ENCODE peak calls at places on chromosome 5, in eight cellular contexts. V is heart left ventricle; U is fibroblast of pulmonary artery; K is HCT116; O is CD8-positive, alpha-beta T cell; J is GM23248; S is uterus; T is GM12878. P is an unnamed sample.

GRCh38 chr5:95644351-95645042 is 2.1 kb upstream of the RFESD start:
- DNase-seq in J (peak), V (peak), T (peak), S (peak), O (no peak), K (peak), U (peak), P (peak)

GRCh38 chr5:180982008-180982741 is 6.5 kb upstream of the BTNL3 start:
- DNase-seq in U (no peak), V (no peak), J (no peak), K (no peak), S (no peak), T (no peak), O (no peak), P (no peak)

GRCh38 chr5:39424751-39425524 is at the start of gene DAB2:
- DNase-seq in T (no peak), K (peak), S (peak), U (peak), J (peak), O (peak), V (peak), P (no peak)

GRCh38 chr5:57335092-57335491 is 147.5 kb downstream of the ACTBL2 start:
- DNase-seq in K (no peak), U (peak), O (no peak), T (no peak), S (no peak), J (peak), V (no peak), P (no peak)

GRCh38 chr5:86971034-86971511 is 296.6 kb upstream of the RASA1 start:
- DNase-seq in V (no peak), J (peak), T (no peak), U (peak), S (no peak), O (no peak), K (peak), P (no peak)

GRCh38 chr5:850511-851006 is at the start of gene ZDHHC11:
- DNase-seq in V (no peak), U (no peak), S (peak), O (no peak), J (no peak), K (no peak), T (no peak), P (no peak)

GRCh38 chr5:141713616-141714309 is 31.7 kb upstream of the ARAP3 start:
- DNase-seq in U (no peak), V (no peak), S (no peak), K (no peak), T (no peak), J (peak), O (no peak), P (no peak)

GRCh38 chr5:142866563-142867275 is 96.5 kb downstream of the ARHGAP26 start:
- DNase-seq in U (peak), S (peak), J (peak), T (peak), V (no peak), O (peak), K (peak), P (peak)

GRCh38 chr5:104179057-104179456 is 616.5 kb upstream of the NUDT12 start:
- DNase-seq in O (no peak), V (peak), K (peak), J (peak), U (peak), T (peak), S (no peak), P (peak)

GRCh38 chr5:168874713-168875380 is 295.7 kb upstream of the PANK3 start:
- DNase-seq in J (peak), K (peak), T (no peak), V (no peak), O (no peak), S (no peak), U (peak), P (peak)

GRCh38 chr5:62395210-62395950 is 8.3 kb downstream of the DIMT1 start:
- DNase-seq in T (no peak), U (peak), S (no peak), O (no peak), J (peak), V (no peak), K (no peak), P (no peak)

GRCh38 chr5:143279698-143280097 is 123.8 kb downstream of the NR3C1 start:
- DNase-seq in T (no peak), J (no peak), U (no peak), S (no peak), V (no peak), O (no peak), K (no peak), P (no peak)

GRCh38 chr5:137192293-137192743 is 306.8 kb downstream of the SPOCK1 start:
- DNase-seq in V (no peak), K (no peak), J (peak), T (no peak), O (no peak), U (peak), S (no peak), P (no peak)

GRCh38 chr5:65329266-65329665 is 152.5 kb downstream of the ADAMTS6 start:
- DNase-seq in K (no peak), U (peak), S (no peak), V (no peak), O (no peak), J (peak), T (no peak), P (no peak)

GRCh38 chr5:166493627-166494026 is 1797.8 kb upstream of the WWC1 start:
- DNase-seq in U (peak), T (no peak), K (no peak), J (no peak), S (no peak), V (no peak), O (no peak), P (no peak)

GRCh38 chr5:177432905-177433657 is 6.6 kb downstream of the GRK6 start:
- DNase-seq in J (no peak), U (no peak), K (no peak), O (no peak), S (no peak), V (no peak), T (no peak), P (no peak)

GRCh38 chr5:18745591-18745987 is 1111.3 kb downstream of the TAF11L14 start:
- DNase-seq in O (no peak), K (no peak), J (no peak), V (peak), T (no peak), U (no peak), S (no peak), P (no peak)

GRCh38 chr5:89047591-89047990 is 164.6 kb upstream of the MEF2C start:
- DNase-seq in K (no peak), S (no peak), U (no peak), T (no peak), O (no peak), V (no peak), J (peak), P (no peak)

GRCh38 chr5:15929616-15930303 is 249.8 kb downstream of the MARCHF11 start:
- DNase-seq in T (no peak), K (no peak), J (peak), S (no peak), U (peak), O (no peak), V (no peak), P (no peak)

GRCh38 chr5:168992687-168993086 is 308.3 kb downstream of the SLIT3 start:
- DNase-seq in S (no peak), U (no peak), T (no peak), O (no peak), V (no peak), J (no peak), K (peak), P (no peak)

GRCh38 chr5:102858221-102858620 is 103.1 kb downstream of the PAM start:
- DNase-seq in J (peak), K (no peak), T (no peak), O (no peak), U (no peak), V (no peak), S (no peak), P (no peak)

GRCh38 chr5:151020304-151021031 is at the start of gene GPX3:
- DNase-seq in J (peak), T (no peak), U (peak), S (peak), K (no peak), V (peak), O (peak), P (no peak)

GRCh38 chr5:8458038-8458383 is 589.1 kb downstream of the MTRR start:
- DNase-seq in S (no peak), T (no peak), O (no peak), U (peak), J (peak), V (no peak), K (no peak), P (no peak)

GRCh38 chr5:43352131-43352530 is 38.9 kb upstream of the HMGCS1 start:
- DNase-seq in U (no peak), T (no peak), V (no peak), O (no peak), S (no peak), J (no peak), K (no peak), P (no peak)

GRCh38 chr5:111069839-111070238 is 1.7 kb upstream of the TSLP start:
- DNase-seq in J (peak), O (no peak), T (no peak), V (no peak), K (no peak), U (peak), S (no peak), P (no peak)
- H3K4me3 ChIP-seq in J (peak), O (no peak), T (no peak), V (no peak), K (no peak), U (no peak), S (no peak), P (no peak)

GRCh38 chr5:85906460-85906859 is 711.3 kb upstream of the COX7C start:
- DNase-seq in J (no peak), O (no peak), K (no peak), U (no peak), T (no peak), V (no peak), S (no peak), P (no peak)
- H3K4me3 ChIP-seq in J (no peak), O (no peak), K (no peak), U (no peak), T (no peak), V (no peak), S (no peak), P (no peak)

GRCh38 chr5:116359575-116359974 is 215.0 kb downstream of the SEMA6A start:
- DNase-seq in K (no peak), V (no peak), O (no peak), U (no peak), J (no peak), T (no peak), S (no peak), P (no peak)

GRCh38 chr5:116358015-116358523 is 216.6 kb downstream of the SEMA6A start:
- DNase-seq in T (no peak), V (no peak), S (no peak), J (no peak), K (no peak), U (no peak), O (no peak), P (no peak)

GRCh38 chr5:116360008-116360853 is 214.4 kb downstream of the SEMA6A start:
- DNase-seq in K (no peak), S (peak), J (no peak), O (no peak), V (peak), T (no peak), U (no peak), P (no peak)

GRCh38 chr5:116361171-116361967 is 213.3 kb downstream of the SEMA6A start:
- DNase-seq in J (peak), O (no peak), K (no peak), S (peak), T (no peak), V (peak), U (peak), P (no peak)

DNA sequence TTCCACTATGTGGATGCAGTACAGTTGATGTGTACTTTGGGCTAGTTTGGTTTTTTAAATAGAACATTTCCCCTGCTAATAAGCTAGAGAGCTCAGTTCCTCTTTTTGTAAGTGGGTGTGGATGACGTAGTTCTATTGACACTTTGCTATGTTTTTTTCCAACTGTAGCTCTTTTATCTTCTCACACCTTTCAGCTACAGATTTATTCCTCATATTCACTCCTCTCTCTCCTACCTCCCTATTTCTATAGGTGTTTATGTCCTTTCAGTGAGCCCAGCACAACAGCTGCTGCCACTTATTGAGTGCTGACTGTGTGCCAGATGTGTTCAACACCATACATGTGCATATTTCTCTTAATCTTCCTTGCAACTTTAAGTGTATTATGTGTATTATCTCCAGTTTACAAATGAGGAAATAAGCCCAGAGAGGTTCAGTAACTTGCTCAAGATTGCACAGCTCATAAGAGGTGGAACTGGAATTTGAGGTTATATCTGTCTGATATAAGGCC is 215.7 kb downstream of the SEMA6A start:
- DNase-seq in T (peak), J (no peak), U (no peak), S (no peak), V (no peak), K (no peak), O (no peak), P (no peak)
- H3K4me3 ChIP-seq in T (no peak), J (no peak), U (no peak), S (no peak), V (no peak), K (no peak), O (no peak), P (no peak)

GRCh38 chr5:133050500-133050899 is 1.3 kb upstream of the HSPA4 start:
- DNase-seq in S (no peak), K (no peak), V (no peak), O (no peak), U (no peak), J (no peak), T (no peak), P (no peak)
- H3K4me3 ChIP-seq in S (no peak), K (peak), V (peak), O (peak), U (peak), J (peak), T (peak), P (peak)

GRCh38 chr5:148535190-148535589 is 119.1 kb downstream of the HTR4 start:
- DNase-seq in J (no peak), T (no peak), U (no peak), O (no peak), S (no peak), K (no peak), V (no peak), P (no peak)

GRCh38 chr5:148532962-148533670 is 121.2 kb downstream of the HTR4 start:
- DNase-seq in J (no peak), O (no peak), V (no peak), T (no peak), K (no peak), S (no peak), U (no peak), P (no peak)
- H3K4me3 ChIP-seq in J (no peak), O (no peak), V (no peak), T (no peak), K (no peak), S (no peak), U (no peak), P (no peak)

GRCh38 chr5:97141539-97141938 is 872 bp downstream of the LIX1 start:
- DNase-seq in O (no peak), T (no peak), K (no peak), S (no peak), V (no peak), U (no peak), J (no peak), P (no peak)
- H3K4me3 ChIP-seq in O (no peak), T (no peak), K (no peak), S (no peak), V (no peak), U (no peak), J (no peak), P (no peak)

GRCh38 chr5:130032807-130033206 is 128.5 kb downstream of the CHSY3 start:
- DNase-seq in V (no peak), O (no peak), J (no peak), S (no peak), U (no peak), K (no peak), T (no peak), P (no peak)
- H3K4me3 ChIP-seq in V (no peak), O (no peak), J (no peak), S (no peak), U (no peak), K (no peak), T (no peak), P (no peak)

DNA sequence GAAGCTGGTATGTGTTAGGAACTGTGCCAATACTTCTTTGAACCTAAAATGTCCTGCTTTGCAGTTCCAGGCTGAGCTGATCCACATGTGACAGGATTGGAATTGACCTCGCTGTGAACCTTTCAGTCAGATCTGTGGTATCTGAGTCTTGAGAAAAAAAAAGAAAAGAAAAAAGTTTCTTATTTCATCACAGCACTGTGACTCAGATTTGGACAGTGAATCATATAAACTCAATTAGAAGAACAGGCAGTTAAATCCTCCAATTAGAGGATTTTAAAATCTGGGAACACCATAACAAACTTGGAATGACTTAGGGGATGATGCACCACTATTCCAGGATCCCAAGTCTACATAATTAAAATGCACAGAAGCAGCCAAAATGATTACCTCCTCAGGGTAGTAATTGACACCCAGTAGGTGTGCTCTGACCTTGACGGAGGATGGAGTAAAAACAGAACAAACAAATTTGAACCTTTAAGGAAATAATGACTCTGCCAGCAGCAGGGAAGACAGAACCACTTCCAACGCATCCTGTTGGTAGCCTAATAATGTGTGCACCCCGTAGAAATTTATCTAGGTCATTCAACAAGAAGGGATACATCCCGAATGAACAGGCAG is 57.8 kb upstream of the RAI14 start:
- DNase-seq in U (peak), S (peak), V (no peak), T (no peak), O (no peak), J (peak), K (peak), P (no peak)
- H3K4me3 ChIP-seq in U (no peak), S (no peak), V (no peak), T (no peak), O (no peak), J (no peak), K (no peak), P (no peak)

GRCh38 chr5:73444499-73445432 is 3.8 kb downstream of the FOXD1 start:
- DNase-seq in K (no peak), T (no peak), O (no peak), S (no peak), J (peak), V (no peak), U (no peak), P (no peak)
- H3K4me3 ChIP-seq in K (no peak), T (no peak), O (no peak), S (no peak), J (peak), V (no peak), U (no peak), P (no peak)

GRCh38 chr5:1881731-1882336 is 891 bp downstream of the IRX4 start:
- DNase-seq in K (no peak), S (no peak), J (no peak), U (no peak), V (no peak), T (no peak), O (no peak), P (no peak)

GRCh38 chr5:1883120-1883924 is 597 bp upstream of the IRX4 start:
- DNase-seq in V (no peak), T (no peak), U (no peak), S (no peak), O (no peak), K (no peak), J (peak), P (no peak)

GRCh38 chr5:1881273-1881586 is 1.5 kb downstream of the IRX4 start:
- DNase-seq in J (no peak), O (no peak), V (no peak), K (peak), T (no peak), S (no peak), U (peak), P (no peak)

GRCh38 chr5:1883925-1884637 is 1.4 kb upstream of the IRX4 start:
- DNase-seq in J (no peak), U (no peak), V (no peak), K (no peak), T (no peak), O (no peak), S (no peak), P (no peak)

DNA sequence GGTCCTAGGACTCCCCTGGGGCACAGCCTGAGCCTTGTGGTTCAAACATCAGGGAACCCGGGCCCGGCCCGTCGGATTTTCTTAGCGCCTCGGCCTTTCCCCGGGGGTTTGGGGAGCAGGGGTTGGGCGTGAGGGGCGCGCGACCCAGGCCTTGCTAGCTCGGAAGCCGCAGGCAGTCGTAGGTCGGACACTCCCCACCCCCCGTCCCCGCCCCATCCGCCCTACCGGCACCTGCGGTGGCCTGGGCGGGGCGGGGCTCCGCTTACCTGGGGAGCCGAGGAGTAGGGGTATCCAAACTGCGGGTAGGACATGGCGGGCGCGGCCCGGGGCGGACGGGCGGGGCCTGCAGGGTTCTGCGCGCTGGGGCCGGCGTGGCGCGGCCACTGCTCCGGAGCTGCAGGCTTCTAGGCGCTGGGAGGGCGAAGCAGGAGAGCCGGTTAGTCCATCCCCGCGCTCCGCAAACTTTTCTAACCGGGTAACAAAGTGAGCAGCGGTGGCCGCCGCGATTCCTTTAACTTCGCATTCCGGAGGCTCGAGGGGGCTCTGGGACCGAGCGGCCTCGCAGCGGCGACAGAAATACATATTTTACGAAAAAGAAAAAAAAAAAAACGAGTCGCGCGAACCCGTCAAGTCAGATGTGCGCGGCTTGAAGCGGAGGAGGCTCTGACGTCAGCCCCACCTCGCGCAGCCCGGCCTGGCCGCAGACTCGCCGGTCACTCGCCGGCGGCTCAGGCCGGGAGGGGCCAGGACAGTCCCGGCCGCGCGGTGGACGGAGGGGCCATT is at the start of gene IRX4:
- DNase-seq in O (no peak), S (no peak), K (peak), V (no peak), U (peak), T (no peak), J (peak), P (no peak)
- H3K4me3 ChIP-seq in O (no peak), S (no peak), K (peak), V (peak), U (no peak), T (no peak), J (peak), P (no peak)

P was measured in DND-41.